ENCODE peak calls at places on chromosomes 4 and X, in seven cellular contexts. N is esophagus muscularis mucosa, K is GM23248, V is prostate gland, W is Panc1, E is hepatocyte, Q is psoas muscle. I is an unnamed sample. For H3K4me1, the result is how much of the 10 kb centered on the place peaks cover.

GRCh38 chrX:31715675-31716074 is 643.8 kb upstream of the FTHL17 start:
- DNase-seq in N (no peak), K (no peak), V (no peak), W (no peak), E (peak), Q (no peak), I (no peak)

GRCh38 chrX:52346462-52347165 is 22.2 kb upstream of the XAGE2 start:
- DNase-seq in N (no peak), K (peak), V (no peak), W (peak), E (no peak), Q (no peak), I (no peak)

GRCh38 chr4:149793459-149793858 is 22.2 kb downstream of the IQCM start:
- DNase-seq in N (no peak), K (peak), V (no peak), W (no peak), E (no peak), Q (no peak), I (no peak)

GRCh38 chr4:168362025-168362401 is 43.5 kb upstream of the DDX60 start:
- DNase-seq in N (no peak), K (no peak), V (no peak), W (no peak), E (no peak), Q (no peak), I (no peak)

GRCh38 chrX:145068450-145068849 is 178.9 kb upstream of the SPANXN1 start:
- DNase-seq in N (no peak), K (no peak), V (no peak), W (no peak), E (no peak), Q (no peak), I (no peak)

GRCh38 chr4:53656421-53656981 is 65.2 kb upstream of the LNX1 start:
- DNase-seq in N (no peak), K (peak), V (no peak), W (no peak), E (no peak), Q (no peak), I (no peak)

GRCh38 chr4:151934766-151935165 is 174.0 kb upstream of the GATB start:
- DNase-seq in N (peak), K (no peak), V (no peak), W (no peak), E (no peak), Q (no peak), I (no peak)

GRCh38 chr4:105433421-105433820 is 40.4 kb downstream of the PPA2 start:
- DNase-seq in N (no peak), K (no peak), V (no peak), W (no peak), E (no peak), Q (no peak), I (no peak)

GRCh38 chr4:97761760-97762512 is 381.3 kb downstream of the STPG2 start:
- DNase-seq in N (no peak), K (no peak), V (no peak), W (no peak), E (no peak), Q (no peak), I (no peak)

GRCh38 chr4:137312257-137312656 is 220.0 kb downstream of the PCDH18 start:
- DNase-seq in N (no peak), K (peak), V (no peak), W (no peak), E (no peak), Q (no peak), I (no peak)

GRCh38 chr4:112060212-112060611 is 85.0 kb upstream of the FAM241A start:
- DNase-seq in N (no peak), K (peak), V (no peak), W (peak), E (peak), Q (no peak), I (no peak)

GRCh38 chrX:24494544-24495113 is 29.5 kb downstream of the PDK3 start:
- DNase-seq in N (no peak), K (peak), V (peak), W (no peak), E (peak), Q (no peak), I (no peak)

GRCh38 chr4:147104768-147105167 is 159.1 kb upstream of the TTC29 start:
- DNase-seq in N (no peak), K (no peak), V (no peak), W (no peak), E (no peak), Q (no peak), I (no peak)

GRCh38 chr4:5635826-5636196 is 72.5 kb downstream of the EVC2 start:
- DNase-seq in N (no peak), K (peak), V (no peak), W (no peak), E (no peak), Q (no peak), I (no peak)

GRCh38 chrX:154029439-154029838 is 9.7 kb upstream of the IRAK1 start:
- DNase-seq in N (no peak), K (no peak), V (no peak), W (no peak), E (no peak), Q (no peak), I (no peak)

GRCh38 chrX:78092296-78092695 is 11.8 kb upstream of the PGK1 start:
- DNase-seq in N (no peak), K (peak), V (no peak), W (no peak), E (no peak), Q (no peak), I (no peak)

GRCh38 chr4:159607824-159608223 is 504.9 kb downstream of the RAPGEF2 start:
- DNase-seq in N (no peak), K (no peak), V (no peak), W (no peak), E (no peak), Q (no peak), I (no peak)

GRCh38 chr4:168162604-168163003 is 70.3 kb downstream of the ANXA10 start:
- DNase-seq in N (no peak), K (peak), V (no peak), W (no peak), E (peak), Q (no peak), I (no peak)

GRCh38 chr4:93317046-93317445 is 511.5 kb upstream of the ATOH1 start:
- DNase-seq in N (no peak), K (no peak), V (no peak), W (no peak), E (no peak), Q (no peak), I (no peak)

GRCh38 chr4:155072417-155072816 is 136.0 kb upstream of the NPY2R start:
- DNase-seq in N (no peak), K (no peak), V (no peak), W (no peak), E (no peak), Q (no peak), I (no peak)

GRCh38 chrX:96770315-96770714 is 85.7 kb downstream of the DIAPH2 start:
- DNase-seq in N (no peak), K (peak), V (no peak), W (no peak), E (peak), Q (no peak), I (no peak)

GRCh38 chr4:40514409-40515025 is 115.1 kb downstream of the RBM47 start:
- DNase-seq in N (no peak), K (no peak), V (peak), W (no peak), E (peak), Q (no peak), I (peak)

GRCh38 chr4:170420255-170420693 is 330.5 kb upstream of the AADAT start:
- DNase-seq in N (no peak), K (peak), V (no peak), W (no peak), E (peak), Q (no peak), I (no peak)

GRCh38 chr4:158821228-158822009 is 52.6 kb downstream of the FNIP2 start:
- DNase-seq in N (no peak), K (peak), V (no peak), W (no peak), E (no peak), Q (no peak), I (no peak)

GRCh38 chr4:22480928-22481327 is 34.9 kb downstream of the ADGRA3 start:
- DNase-seq in N (no peak), K (no peak), V (no peak), W (no peak), E (no peak), Q (no peak), I (no peak)

GRCh38 chr4:98383431-98384106 is 122.4 kb downstream of the RAP1GDS1 start:
- DNase-seq in N (no peak), K (no peak), V (no peak), W (no peak), E (no peak), Q (no peak), I (no peak)

GRCh38 chrX:44012484-44013096 is 39.4 kb upstream of the NDP start:
- DNase-seq in N (no peak), K (peak), V (no peak), W (peak), E (no peak), Q (peak), I (peak)

DNA sequence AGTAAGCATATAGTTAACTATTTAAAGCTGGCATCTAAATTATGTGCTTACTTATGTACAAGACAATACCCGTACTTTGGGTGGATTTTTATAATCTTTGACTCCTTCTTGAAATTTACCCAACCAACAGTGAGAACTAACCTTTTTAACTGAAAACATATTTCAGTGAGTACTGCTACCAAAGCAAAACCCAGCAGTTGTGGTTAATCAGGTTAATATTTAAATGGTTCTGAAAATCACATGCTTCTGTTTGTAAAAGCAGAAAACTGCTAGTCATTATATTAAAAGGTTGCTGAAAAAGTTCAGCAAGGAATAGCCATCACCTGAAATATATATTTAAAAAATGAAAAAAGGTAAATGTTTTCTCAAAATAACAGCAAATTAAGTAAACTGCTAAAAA is 20.0 kb downstream of the UBE2D3 start:
- DNase-seq in N (no peak), K (no peak), V (no peak), W (no peak), E (no peak), Q (no peak), I (no peak)
- H3K4me1 ChIP-seq in N (half or more), K (under half), V (under half), W (under half), E (under half), Q (half or more), I (under half)

DNA sequence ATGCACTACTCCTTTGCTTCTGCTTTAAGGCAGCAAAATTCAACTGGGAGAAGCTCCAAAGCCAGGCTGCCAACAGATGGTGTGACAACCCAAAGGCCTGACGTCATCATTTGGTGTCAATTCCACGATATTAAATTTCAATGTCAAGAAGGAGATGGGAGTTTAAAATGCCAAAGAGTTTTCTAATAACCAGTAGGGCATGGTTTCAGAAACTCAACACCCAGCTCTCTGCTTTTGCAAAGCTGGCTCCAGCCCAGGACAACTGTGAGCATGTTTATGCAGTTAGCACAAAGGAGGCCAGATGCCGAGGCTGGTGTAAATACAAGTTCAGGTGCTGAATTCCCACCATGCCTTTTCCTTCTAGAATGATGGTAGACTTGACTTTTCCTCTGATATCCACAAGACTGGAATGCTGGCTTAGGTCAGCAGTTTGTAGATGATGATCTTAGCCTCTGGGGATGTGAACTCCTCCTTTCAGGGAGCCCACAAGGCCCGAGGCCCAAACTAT is 67.3 kb downstream of the AFAP1 start:
- DNase-seq in N (no peak), K (peak), V (peak), W (no peak), E (peak), Q (peak), I (no peak)
- H3K4me1 ChIP-seq in N (half or more), K (half or more), V (under half), W (half or more), E (under half), Q (under half), I (under half)

DNA sequence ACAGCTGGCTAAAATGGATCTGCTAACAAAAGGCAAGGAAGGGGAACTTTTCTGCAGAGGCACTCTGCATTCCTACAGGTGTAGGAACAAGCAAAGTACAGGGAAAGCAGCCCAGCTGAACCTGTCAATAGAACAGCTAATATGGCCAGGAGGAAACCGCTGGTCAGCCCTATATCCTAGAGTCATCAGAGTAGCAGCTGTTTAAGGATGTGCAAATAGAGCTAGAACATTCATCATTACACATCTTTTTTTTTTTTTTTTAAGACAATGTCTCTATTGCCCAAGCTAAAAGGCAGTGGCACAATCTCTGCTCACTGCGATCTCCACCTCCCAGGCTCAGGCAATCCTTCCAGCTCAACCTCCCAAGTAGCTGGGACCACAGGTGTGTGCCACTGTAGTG is 163.0 kb downstream of the BTC start:
- DNase-seq in N (no peak), K (peak), V (no peak), W (no peak), E (no peak), Q (no peak), I (no peak)
- H3K4me1 ChIP-seq in N (under half), K (under half), V (under half), W (under half), E (under half), Q (under half), I (under half)

GRCh38 chr4:185541251-185541671 is 6.0 kb upstream of the PDLIM3 start:
- DNase-seq in N (no peak), K (no peak), V (peak), W (no peak), E (no peak), Q (peak), I (peak)
- H3K4me1 ChIP-seq in N (under half), K (under half), V (under half), W (under half), E (under half), Q (under half), I (under half)

GRCh38 chrX:124343016-124343415 is 3.3 kb upstream of the SH2D1A start:
- DNase-seq in N (no peak), K (no peak), V (no peak), W (no peak), E (no peak), Q (no peak), I (no peak)
- H3K4me1 ChIP-seq in N (under half), K (under half), V (under half), W (under half), E (under half), Q (under half), I (under half)

DNA sequence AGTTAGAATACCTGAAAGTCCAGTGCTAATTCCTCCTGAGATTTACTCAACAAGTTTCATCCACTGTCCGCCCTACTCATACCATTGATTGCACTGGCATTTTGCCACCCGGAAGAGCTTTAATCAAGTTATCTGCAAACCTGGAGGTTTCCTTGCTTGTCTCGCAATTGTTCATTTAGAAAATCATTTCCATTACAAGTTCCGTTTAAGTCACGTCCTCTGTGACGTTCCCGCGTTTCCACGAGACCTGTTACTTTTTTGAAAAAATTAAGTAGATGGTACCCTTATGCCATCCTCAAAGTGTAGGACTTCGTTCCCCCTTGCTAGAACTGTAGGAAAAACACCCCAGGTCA is 764 bp upstream of the FRYL start:
- DNase-seq in N (no peak), K (peak), V (peak), W (no peak), E (peak), Q (peak), I (no peak)
- H3K4me1 ChIP-seq in N (under half), K (under half), V (under half), W (under half), E (under half), Q (under half), I (under half)

DNA sequence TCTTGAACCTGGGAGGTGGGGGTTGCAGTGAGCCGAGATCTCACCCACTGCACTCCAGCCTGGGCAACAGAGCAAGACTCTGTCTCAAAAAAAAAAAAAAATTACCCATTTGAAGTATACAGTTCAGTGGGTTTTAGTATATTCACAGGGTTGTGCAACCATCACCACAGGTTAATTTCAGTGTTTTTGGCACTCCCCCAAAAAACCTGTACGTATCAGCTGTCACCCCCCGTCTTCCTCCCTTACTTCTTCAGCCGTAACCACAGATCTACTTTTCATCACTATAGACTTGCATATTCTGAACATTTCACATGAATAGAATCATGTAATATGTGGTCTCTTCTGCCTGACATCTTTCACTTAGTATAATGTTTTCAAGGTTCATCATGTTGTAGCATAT is 11.7 kb upstream of the PTTG2 start:
- DNase-seq in N (no peak), K (no peak), V (no peak), W (no peak), E (no peak), Q (no peak), I (no peak)
- H3K4me1 ChIP-seq in N (under half), K (under half), V (under half), W (under half), E (under half), Q (under half), I (under half)

GRCh38 chr4:48196758-48197504 is 62.9 kb upstream of the TXK start:
- DNase-seq in N (no peak), K (no peak), V (no peak), W (no peak), E (no peak), Q (no peak), I (no peak)

GRCh38 chr4:48195853-48196252 is 61.8 kb upstream of the TXK start:
- DNase-seq in N (no peak), K (no peak), V (no peak), W (no peak), E (no peak), Q (no peak), I (no peak)

GRCh38 chr4:48193921-48194320 is 59.9 kb upstream of the TXK start:
- DNase-seq in N (no peak), K (no peak), V (no peak), W (no peak), E (no peak), Q (no peak), I (no peak)

GRCh38 chr4:48194986-48195773 is 61.1 kb upstream of the TXK start:
- DNase-seq in N (no peak), K (no peak), V (no peak), W (no peak), E (no peak), Q (no peak), I (no peak)

DNA sequence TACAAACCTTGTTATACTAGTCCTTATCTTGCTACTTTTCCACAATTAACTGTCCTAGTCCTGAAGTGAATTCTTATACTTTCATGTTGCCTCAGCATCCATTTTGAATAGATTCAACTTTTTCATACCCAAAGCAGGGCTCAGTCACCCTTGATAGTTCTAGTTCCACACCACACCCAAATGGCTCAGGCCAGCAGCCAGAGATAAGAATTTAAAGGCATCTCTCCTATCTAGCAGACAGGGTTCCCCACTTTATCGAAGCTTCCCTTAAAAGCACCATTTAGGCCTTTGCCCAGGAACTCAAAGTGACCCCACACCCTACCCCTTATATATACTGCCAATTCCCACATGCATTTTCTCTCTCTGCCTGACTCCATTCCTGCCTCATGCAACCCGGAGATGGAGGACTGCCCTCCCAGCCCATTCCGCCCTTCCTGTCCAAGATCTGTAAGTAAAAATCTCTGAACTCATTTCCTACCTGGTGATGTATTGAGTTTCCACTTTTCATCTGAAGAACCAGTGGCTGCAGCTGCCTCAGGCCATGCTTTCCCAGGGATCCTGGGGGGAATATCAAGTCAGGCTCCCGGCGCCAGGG is 63.7 kb upstream of the TXK start:
- DNase-seq in N (no peak), K (no peak), V (no peak), W (no peak), E (no peak), Q (no peak), I (no peak)
- H3K4me1 ChIP-seq in N (under half), K (under half), V (under half), W (under half), E (under half), Q (under half), I (under half)

GRCh38 chrX:16873106-16873505 is 2.9 kb upstream of the RBBP7 start:
- DNase-seq in N (no peak), K (no peak), V (no peak), W (no peak), E (no peak), Q (no peak), I (no peak)
- H3K4me1 ChIP-seq in N (under half), K (under half), V (under half), W (under half), E (under half), Q (under half), I (under half)

GRCh38 chrX:38142598-38142997 is 78.1 kb downstream of the SRPX start:
- DNase-seq in N (no peak), K (peak), V (no peak), W (no peak), E (no peak), Q (no peak), I (no peak)
- H3K4me1 ChIP-seq in N (under half), K (under half), V (under half), W (under half), E (under half), Q (under half), I (under half)

I was measured in lung.